ENCODE peak calls at places on chromosomes 3 and 15, in eight cellular contexts. K, S, Q, T, P, V, X and L are unnamed samples. For H3K9me3, the result is how much of the 10 kb centered on the place peaks cover.

GRCh38 chr3:170180107-170180951 is 1.2 kb downstream of the PHC3 start:
- DNase-seq in T (peak), V (no peak), X (no peak), P (no peak), Q (peak), S (no peak), K (no peak), L (no peak)

GRCh38 chr3:49805884-49806701 is 3.0 kb downstream of the INKA1 start:
- DNase-seq in P (no peak), X (no peak), Q (no peak), V (peak), K (no peak), T (no peak), S (peak), L (no peak)

GRCh38 chr3:190564175-190564574 is 50.3 kb downstream of the IL1RAP start:
- DNase-seq in S (no peak), P (no peak), X (no peak), V (no peak), K (no peak), T (no peak), Q (no peak), L (no peak)

GRCh38 chr15:83308671-83309070 is 24.2 kb upstream of the BNC1 start:
- DNase-seq in S (no peak), P (no peak), V (no peak), Q (no peak), X (no peak), K (peak), T (no peak), L (no peak)

GRCh38 chr3:40770046-40770445 is 245.3 kb downstream of the ZNF621 start:
- DNase-seq in X (no peak), S (no peak), K (no peak), Q (peak), T (no peak), V (no peak), P (no peak), L (no peak)

GRCh38 chr15:46089438-46090044 is 454.7 kb downstream of the SQOR start:
- DNase-seq in S (no peak), Q (no peak), P (no peak), K (no peak), T (no peak), V (no peak), X (no peak), L (no peak)

GRCh38 chr3:39213613-39214012 is 21.2 kb upstream of the XIRP1 start:
- DNase-seq in K (no peak), T (no peak), X (no peak), P (no peak), S (no peak), Q (no peak), V (no peak), L (no peak)

GRCh38 chr15:70361106-70361505 is 263.4 kb upstream of the TLE3 start:
- DNase-seq in Q (no peak), V (peak), T (no peak), S (no peak), P (no peak), K (no peak), X (peak), L (no peak)

GRCh38 chr15:70323111-70323851 is 225.6 kb upstream of the TLE3 start:
- DNase-seq in K (peak), T (no peak), Q (no peak), S (peak), V (peak), P (no peak), X (no peak), L (no peak)

GRCh38 chr15:77181305-77182074 is 110.6 kb upstream of the TSPAN3 start:
- DNase-seq in Q (no peak), K (no peak), T (no peak), X (no peak), V (no peak), S (no peak), P (no peak), L (no peak)

GRCh38 chr3:11335056-11335608 is 62.9 kb downstream of the ATG7 start:
- DNase-seq in T (no peak), K (no peak), X (no peak), Q (peak), P (peak), V (no peak), S (peak), L (peak)

GRCh38 chr3:152664766-152665165 is 170.2 kb upstream of the P2RY1 start:
- DNase-seq in S (no peak), P (no peak), K (no peak), T (no peak), X (no peak), V (no peak), Q (no peak), L (no peak)

GRCh38 chr15:49323207-49323606 is 99.8 kb upstream of the FGF7 start:
- DNase-seq in T (no peak), S (no peak), Q (no peak), K (no peak), V (no peak), X (no peak), P (no peak), L (no peak)

DNA sequence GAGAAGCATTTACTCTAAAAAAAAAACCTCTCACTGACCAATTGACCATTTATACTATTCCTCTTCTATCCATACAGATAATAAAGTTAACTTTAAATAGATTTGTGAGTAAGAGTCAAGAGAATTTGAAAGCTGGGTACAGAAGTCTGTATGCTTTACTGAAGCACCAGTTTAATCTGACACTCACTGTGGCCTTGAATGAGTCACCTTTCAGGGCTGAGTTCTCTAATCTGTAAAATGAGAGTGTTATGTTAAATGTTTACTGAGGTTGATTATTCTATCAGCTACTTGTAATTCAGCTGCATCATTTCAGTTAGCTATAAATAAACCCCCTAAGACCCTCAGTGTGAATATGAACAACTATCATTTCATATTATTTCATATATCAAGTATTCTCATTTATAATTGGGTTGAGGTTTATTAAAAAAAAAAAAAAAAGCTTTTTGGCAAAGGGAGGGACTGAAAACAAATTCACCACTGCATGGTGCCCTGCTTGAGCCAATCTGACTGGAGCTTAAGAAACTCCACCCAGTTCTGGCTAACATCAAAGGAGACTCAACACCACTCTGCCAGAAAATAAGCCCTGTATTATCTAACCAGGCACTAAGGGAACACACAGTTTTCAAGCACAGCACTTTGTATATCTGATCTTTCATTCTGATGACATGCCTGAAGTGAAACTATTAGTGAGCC is 2.8 kb downstream of the MAP4 start:
- DNase-seq in P (peak), X (no peak), T (no peak), S (peak), K (no peak), V (no peak), Q (peak), L (no peak)
- H3K27ac ChIP-seq in P (peak), X (no peak), T (no peak), S (peak), K (peak), V (peak), Q (no peak), L (no peak)

GRCh38 chr3:187665764-187666402 is 4.3 kb downstream of the SST start:
- DNase-seq in K (no peak), X (no peak), T (no peak), P (no peak), Q (no peak), V (no peak), S (no peak), L (no peak)

GRCh38 chr3:187667526-187667925 is 2.7 kb downstream of the SST start:
- DNase-seq in Q (no peak), K (no peak), V (no peak), T (no peak), P (no peak), S (no peak), X (no peak), L (no peak)

GRCh38 chr3:187665010-187665409 is 5.2 kb downstream of the SST start:
- DNase-seq in Q (no peak), X (no peak), P (no peak), K (no peak), V (no peak), S (no peak), T (no peak), L (no peak)

GRCh38 chr3:187673012-187673411 is 2.8 kb upstream of the SST start:
- DNase-seq in S (no peak), V (no peak), P (no peak), K (peak), X (no peak), Q (no peak), T (no peak), L (no peak)

DNA sequence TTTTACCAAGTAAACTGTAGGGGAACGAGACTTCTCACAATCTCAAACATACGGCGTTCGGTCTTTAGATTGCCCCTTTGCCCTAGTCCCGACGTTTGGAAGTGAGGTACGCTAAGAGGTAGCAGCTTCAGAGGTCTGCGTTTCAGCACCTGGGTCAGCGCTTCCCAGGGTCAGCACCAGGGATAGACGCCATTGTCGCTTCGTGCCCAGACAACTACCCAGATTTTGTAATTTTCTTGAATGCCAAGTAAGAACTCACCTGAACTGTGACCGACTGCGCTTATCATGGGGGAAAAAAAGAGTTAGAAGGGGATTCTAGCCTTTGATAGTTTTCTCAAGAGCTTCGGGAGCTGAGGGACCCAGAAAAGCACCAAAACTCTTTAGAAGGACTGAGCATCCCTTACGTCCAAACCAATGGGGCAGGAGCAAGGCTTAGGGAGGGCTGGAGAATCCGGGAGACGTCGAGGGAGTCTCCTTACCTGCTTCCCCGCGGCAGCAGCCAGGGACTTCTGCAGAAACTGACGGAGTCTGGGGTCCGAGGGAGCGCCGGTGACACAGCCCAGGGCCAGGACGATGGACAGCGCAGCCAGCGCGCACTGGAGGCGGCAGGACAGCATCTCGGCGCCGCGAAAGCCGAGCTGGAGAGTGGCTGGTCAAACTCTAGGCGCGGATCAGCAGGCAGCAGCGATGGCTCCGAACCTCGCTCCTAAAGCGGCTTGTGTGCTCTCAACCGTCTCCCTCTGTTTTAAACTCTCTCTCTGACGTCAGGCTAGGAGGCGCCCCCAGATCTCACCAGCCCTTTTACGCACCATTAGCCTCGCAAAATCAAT is at the start of gene SST:
- DNase-seq in P (peak), X (no peak), V (peak), K (peak), Q (peak), T (no peak), S (no peak), L (no peak)
- H3K4me3 ChIP-seq in P (no peak), X (no peak), V (no peak), K (no peak), Q (no peak), T (no peak), S (no peak), L (no peak)

GRCh38 chr3:7171493-7171892 is 310.6 kb downstream of the GRM7 start:
- DNase-seq in V (no peak), X (no peak), K (no peak), T (no peak), S (no peak), Q (no peak), P (no peak), L (no peak)
- H3K9me3 ChIP-seq in V (under half), X (under half), K (under half), T (under half), S (under half), Q (under half), P (under half), L (under half)

GRCh38 chr3:107699682-107700081 is 176.9 kb downstream of the BBX start:
- DNase-seq in S (no peak), T (no peak), X (no peak), P (no peak), Q (no peak), V (no peak), K (no peak), L (no peak)

GRCh38 chr3:107704477-107704876 is 181.7 kb downstream of the BBX start:
- DNase-seq in X (no peak), S (no peak), T (no peak), V (no peak), P (no peak), Q (no peak), K (no peak), L (no peak)

GRCh38 chr3:107701299-107701698 is 178.5 kb downstream of the BBX start:
- DNase-seq in K (no peak), Q (no peak), X (no peak), S (no peak), P (no peak), T (no peak), V (no peak), L (no peak)

GRCh38 chr3:107710851-107711250 is 188.1 kb downstream of the BBX start:
- DNase-seq in Q (peak), P (peak), S (peak), X (no peak), T (no peak), K (no peak), V (no peak), L (no peak)

DNA sequence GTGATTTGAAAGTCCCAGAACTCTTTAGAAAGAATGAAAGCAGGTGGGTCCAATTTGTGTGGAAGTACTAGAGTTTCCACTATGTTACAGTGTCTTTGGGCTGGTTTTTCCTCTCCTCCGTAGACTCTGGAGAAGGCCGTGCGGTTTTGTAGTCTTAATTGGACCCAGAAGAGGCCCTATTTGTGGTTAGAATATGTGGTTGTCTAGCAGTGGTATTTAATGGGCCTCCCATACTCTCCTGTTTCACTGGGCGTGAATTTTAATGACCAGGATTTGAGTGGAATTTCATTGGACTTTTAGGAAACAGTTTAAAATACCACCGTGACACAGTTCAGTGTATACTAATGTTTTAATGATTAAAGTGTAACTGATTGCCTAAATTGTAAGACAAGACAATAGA is 182.3 kb downstream of the BBX start:
- DNase-seq in P (no peak), T (no peak), Q (no peak), X (no peak), K (no peak), V (no peak), S (no peak), L (no peak)
- H3K27ac ChIP-seq in P (no peak), T (no peak), Q (no peak), X (no peak), K (no peak), V (no peak), S (no peak), L (no peak)

DNA sequence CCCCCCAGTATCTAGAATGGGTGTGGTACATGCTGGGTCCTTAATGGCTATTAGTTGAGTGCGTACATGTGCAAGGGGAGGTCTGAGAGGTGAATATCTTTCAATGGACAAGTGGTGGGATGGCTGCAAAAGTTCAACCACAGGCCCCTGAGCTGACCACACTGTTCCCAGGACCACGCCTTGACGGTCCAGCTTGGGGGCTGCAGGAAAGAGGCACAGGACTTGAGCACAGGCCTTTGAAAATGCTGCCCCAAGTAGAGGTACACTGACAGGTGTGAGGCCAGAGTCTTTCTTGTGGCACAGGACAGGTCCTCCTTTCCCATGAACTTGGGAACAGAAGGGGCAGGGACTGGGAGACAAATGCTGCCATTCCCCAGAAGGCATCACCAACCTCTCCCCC is 24.0 kb downstream of the AMOTL2 start:
- DNase-seq in X (peak), P (no peak), V (peak), T (no peak), K (no peak), S (no peak), Q (no peak), L (no peak)
- H3K4me3 ChIP-seq in X (no peak), P (no peak), V (no peak), T (no peak), K (no peak), S (no peak), Q (no peak), L (no peak)

GRCh38 chr3:31652296-31652695 is 119.6 kb downstream of the STT3B start:
- DNase-seq in X (no peak), S (no peak), T (no peak), V (no peak), P (no peak), Q (no peak), K (no peak), L (no peak)

GRCh38 chr3:31645233-31645632 is 112.5 kb downstream of the STT3B start:
- DNase-seq in V (no peak), P (no peak), X (no peak), Q (no peak), K (no peak), S (no peak), T (no peak), L (no peak)

GRCh38 chr3:31653464-31653863 is 120.7 kb downstream of the STT3B start:
- DNase-seq in S (no peak), Q (no peak), X (no peak), P (no peak), T (no peak), V (no peak), K (no peak), L (no peak)

DNA sequence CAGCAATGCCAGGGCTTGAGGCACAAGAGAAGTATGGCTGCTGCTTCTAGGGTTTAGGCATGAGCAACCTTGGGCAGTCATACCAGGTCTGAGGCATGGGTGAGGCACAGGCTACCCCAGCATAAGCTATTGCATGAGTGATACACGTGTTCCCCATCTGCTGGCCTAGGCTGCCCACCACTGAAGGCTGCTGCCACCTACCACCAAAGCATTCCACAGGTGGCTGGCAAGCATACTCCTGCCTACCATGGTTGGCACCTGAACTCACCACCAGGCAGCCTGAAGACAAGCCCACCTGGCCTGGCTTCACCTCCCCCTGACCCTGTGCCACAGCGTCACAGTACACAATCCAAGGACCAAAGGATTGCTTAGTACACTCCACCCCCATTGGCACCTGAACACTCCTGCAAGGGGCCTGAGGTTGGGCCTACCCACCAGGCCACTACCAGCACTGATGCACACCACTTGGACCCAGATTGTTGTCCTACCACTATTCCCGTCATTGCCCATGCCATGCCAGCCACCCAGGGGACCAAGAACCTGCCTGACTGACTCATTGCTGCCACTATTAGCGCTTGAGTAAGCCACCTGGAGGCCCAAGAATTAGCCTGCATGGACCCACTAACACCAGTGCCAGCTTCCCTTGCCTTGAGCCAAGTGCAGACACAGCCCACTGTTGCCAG is 115.7 kb downstream of the STT3B start:
- DNase-seq in X (no peak), K (no peak), P (no peak), S (no peak), V (no peak), T (no peak), Q (no peak), L (no peak)
- H3K9me3 ChIP-seq in X (under half), K (under half), P (half or more), S (half or more), V (under half), T (under half), Q (under half), L (half or more)

GRCh38 chr3:149374391-149374790 is 3.1 kb downstream of the TM4SF1 start:
- DNase-seq in Q (no peak), K (no peak), P (no peak), V (no peak), X (no peak), T (no peak), S (no peak), L (no peak)
- H3K27ac ChIP-seq in Q (peak), K (no peak), P (peak), V (no peak), X (peak), T (no peak), S (peak), L (no peak)

GRCh38 chr3:136860541-136860940 is 1.5 kb upstream of the NCK1 start:
- DNase-seq in S (no peak), X (no peak), V (no peak), K (no peak), Q (no peak), P (no peak), T (no peak), L (no peak)
- H3K4me3 ChIP-seq in S (no peak), X (peak), V (no peak), K (peak), Q (peak), P (no peak), T (no peak), L (peak)